ENCODE peak calls at places on chromosomes 4 and X, in five cellular contexts. H is upper lobe of right lung; L is hepatic stellate cell; G is sciatic nerve; U is stimulated activated CD8-positive, alpha-beta memory T cell treated with anti-CD3 and anti-CD28 coated beads, Interleukin-2, amount 100 ng/mL, for 1 hour. V is an unnamed sample.

GRCh38 chrX:102950908-102951866 is 14.1 kb downstream of the RAB40AL start:
- DNase-seq in U (peak), H (no peak), L (peak), G (peak), V (peak)

GRCh38 chr4:154073107-154073817 is 284.4 kb upstream of the SFRP2 start:
- DNase-seq in H (no peak), G (no peak), U (no peak), L (no peak), V (peak)

GRCh38 chr4:165834116-165834515 is 38.9 kb upstream of the TLL1 start:
- DNase-seq in H (no peak), G (no peak), L (no peak), U (no peak), V (no peak)

GRCh38 chr4:174255790-174256189 is 27.7 kb downstream of the FBXO8 start:
- DNase-seq in G (no peak), L (peak), U (no peak), H (no peak), V (peak)

GRCh38 chr4:158996669-158997074 is 106.2 kb upstream of the RAPGEF2 start:
- DNase-seq in G (no peak), U (no peak), H (no peak), L (peak), V (peak)

GRCh38 chrX:153910446-153910845 is 6.0 kb downstream of the AVPR2 start:
- DNase-seq in L (no peak), G (peak), H (no peak), U (no peak), V (no peak)

GRCh38 chr4:159283697-159284492 is 181.0 kb downstream of the RAPGEF2 start:
- DNase-seq in H (no peak), L (peak), U (no peak), G (no peak), V (peak)

GRCh38 chr4:174357321-174357720 is 73.6 kb downstream of the CEP44 start:
- DNase-seq in H (no peak), L (no peak), G (no peak), U (no peak), V (no peak)

GRCh38 chrX:40471965-40472648 is 108.7 kb upstream of the ATP6AP2 start:
- DNase-seq in H (peak), L (peak), U (no peak), G (no peak), V (peak)

GRCh38 chr4:5395781-5396180 is 312.6 kb downstream of the EVC2 start:
- DNase-seq in U (no peak), H (no peak), L (no peak), G (no peak), V (no peak)

GRCh38 chrX:116605576-116605975 is 142.8 kb upstream of the CT83 start:
- DNase-seq in H (no peak), G (peak), L (no peak), U (no peak), V (no peak)

GRCh38 chr4:74444891-74445642 is at the start of gene AREG:
- DNase-seq in U (peak), L (peak), H (peak), G (peak), V (peak)

GRCh38 chr4:52588771-52589591 is 70.1 kb downstream of the USP46 start:
- DNase-seq in H (no peak), U (no peak), G (no peak), L (peak), V (peak)